ENCODE peak calls at places on chromosomes 5 and 9, in five cellular contexts. G is GM12878, M is H1, X is HepG2, U is K562. I is an unnamed sample.

GRCh38 chr5:32013658-32014057 is 160.5 kb downstream of the GOLPH3 start:
- DNase-seq in M (no peak), G (no peak), X (no peak), U (no peak), I (no peak)

GRCh38 chr5:56190500-56190899 is 42.6 kb downstream of the ANKRD55 start:
- DNase-seq in U (no peak), G (no peak), M (no peak), X (no peak), I (no peak)

GRCh38 chr9:96646081-96646991 is 8.8 kb downstream of the PRXL2C start:
- DNase-seq in U (no peak), X (no peak), G (no peak), M (no peak), I (no peak)

GRCh38 chr9:127424669-127424986 is 446 bp downstream of the ZNF79 start:
- DNase-seq in X (no peak), M (no peak), G (no peak), U (no peak), I (no peak)

GRCh38 chr9:124016152-124017063 is 4.8 kb downstream of the LHX2 start:
- DNase-seq in M (no peak), G (no peak), U (no peak), X (no peak), I (no peak)

GRCh38 chr5:145887217-145887616 is 14.4 kb upstream of the GRXCR2 start:
- DNase-seq in U (peak; percentile 31), M (no peak), X (peak; percentile 12), G (no peak), I (peak; percentile 12)

GRCh38 chr5:6471252-6471651 is 22.6 kb downstream of the UBE2QL1 start:
- DNase-seq in M (no peak), X (no peak), G (no peak), U (no peak), I (no peak)

GRCh38 chr9:109442716-109443115 is 55.4 kb downstream of the PTPN3 start:
- DNase-seq in U (no peak), X (no peak), G (no peak), M (no peak), I (no peak)

GRCh38 chr5:94064025-94064424 is 322.6 kb upstream of the POU5F2 start:
- DNase-seq in G (no peak), X (no peak), U (no peak), M (no peak), I (no peak)

GRCh38 chr5:167754501-167754941 is 536.9 kb upstream of the WWC1 start:
- DNase-seq in U (no peak), M (no peak), G (no peak), X (no peak), I (no peak)

GRCh38 chr5:116382025-116382873 is 192.4 kb downstream of the SEMA6A start:
- DNase-seq in M (no peak), G (no peak), X (no peak), U (no peak), I (no peak)

GRCh38 chr5:124546643-124547042 is 199.8 kb downstream of the ZNF608 start:
- DNase-seq in X (no peak), G (no peak), M (no peak), U (peak; percentile 14), I (no peak)

GRCh38 chr5:94751456-94751855 is 133.0 kb downstream of the SLF1 start:
- DNase-seq in X (no peak), G (no peak), M (no peak), U (no peak), I (no peak)

GRCh38 chr5:169161022-169161680 is 139.8 kb downstream of the SLIT3 start:
- DNase-seq in M (no peak), U (no peak), G (no peak), X (no peak), I (no peak)

GRCh38 chr5:170732685-170733084 is 50.8 kb upstream of the GABRP start:
- DNase-seq in X (no peak), M (no peak), U (no peak), G (no peak), I (no peak)

GRCh38 chr5:68240771-68241170 is 25.2 kb downstream of the PIK3R1 start:
- DNase-seq in X (no peak), U (no peak), M (no peak), G (no peak), I (no peak)

GRCh38 chr9:134968011-134968822 is 50.5 kb upstream of the FCN1 start:
- DNase-seq in M (no peak), X (no peak), G (no peak), U (no peak), I (no peak)

GRCh38 chr5:159095882-159096554 is 3.7 kb downstream of the EBF1 start:
- DNase-seq in M (no peak), X (no peak), U (no peak), G (no peak), I (no peak)

GRCh38 chr5:64947801-64948200 is 179.1 kb downstream of the CWC27 start:
- DNase-seq in U (no peak), M (no peak), G (no peak), X (no peak), I (no peak)

DNA sequence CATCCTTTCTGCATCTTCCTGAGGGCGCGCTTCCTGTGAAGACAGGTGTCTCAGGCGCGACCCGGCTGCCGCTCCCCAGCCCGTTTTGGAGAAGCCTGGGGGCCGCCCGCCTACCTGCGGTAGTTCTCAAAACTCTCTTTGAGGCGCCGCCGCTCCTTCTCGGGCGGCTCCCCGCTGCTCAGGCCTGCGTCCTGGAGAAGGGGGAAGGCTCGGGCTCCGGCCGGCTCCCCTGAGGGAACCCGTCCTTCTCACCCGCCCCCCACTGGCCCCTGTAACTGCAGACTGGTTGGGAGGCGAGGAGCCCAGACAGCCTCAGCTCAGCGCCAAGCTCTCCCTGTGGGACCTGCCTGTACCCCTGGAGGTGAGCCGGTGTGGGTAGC is 815 bp upstream of the DNLZ start:
- DNase-seq in G (no peak), M (no peak), X (no peak), U (no peak), I (no peak)
- H3K4me2 ChIP-seq in G (peak overlapping the region; percentile 62), M (peak overlapping the region; percentile 4), X (no peak overlapping the region), U (no peak overlapping the region), I (peak overlapping the region; percentile 88)

GRCh38 chr5:174612686-174613085 is 111.7 kb upstream of the MSX2 start:
- DNase-seq in X (no peak), M (no peak), G (no peak), U (no peak), I (no peak)
- TF ChIP-seq SP1 in X (no peak), M (no peak), G (no peak), U (no peak), I (no peak)

GRCh38 chr5:14671414-14671813 is 6.9 kb downstream of the OTULIN start:
- DNase-seq in U (no peak), X (no peak), M (no peak), G (no peak), I (no peak)

GRCh38 chr5:14672082-14672481 is 7.6 kb downstream of the OTULIN start:
- DNase-seq in U (no peak), G (no peak), X (no peak), M (no peak), I (no peak)

GRCh38 chr5:14669415-14669814 is 4.9 kb downstream of the OTULIN start:
- DNase-seq in X (no peak), U (no peak), G (no peak), M (no peak), I (no peak)

GRCh38 chr5:14668247-14668646 is 3.7 kb downstream of the OTULIN start:
- DNase-seq in M (no peak), U (no peak), X (peak; percentile 18), G (peak; percentile 53), I (no peak)

DNA sequence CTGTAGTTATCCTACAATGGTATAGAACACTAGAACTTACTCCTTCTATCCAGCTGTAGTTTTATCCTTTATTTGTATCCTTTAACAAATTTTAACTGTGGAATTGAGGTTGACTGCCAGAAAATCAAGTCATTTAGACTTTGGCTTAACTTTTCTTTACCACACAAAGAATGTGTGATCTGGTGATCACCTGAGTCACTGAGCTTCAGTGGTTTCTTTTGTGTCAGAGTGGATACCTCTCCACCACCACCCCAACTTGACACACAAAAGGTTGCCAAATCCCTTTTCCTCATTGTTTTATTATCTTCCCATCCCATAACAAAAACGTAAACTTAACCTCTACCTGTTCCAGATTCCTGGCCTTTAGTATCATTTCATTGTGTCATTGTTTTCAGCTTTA is 5.5 kb downstream of the OTULIN start:
- DNase-seq in G (no peak), U (no peak), M (no peak), X (peak; percentile 31), I (no peak)
- H3K4me2 ChIP-seq in G (peak overlapping the region; percentile 94), U (no peak overlapping the region), M (no peak overlapping the region), X (no peak overlapping the region), I (no peak overlapping the region)

GRCh38 chr5:150771034-150771795 is 7.3 kb upstream of the SMIM3 start:
- DNase-seq in G (no peak), U (no peak), M (no peak), X (no peak), I (no peak)

GRCh38 chr5:150778517-150779396 is at the start of gene SMIM3:
- DNase-seq in G (no peak), X (peak; percentile 47), U (peak; percentile 79), M (no peak), I (no peak)

GRCh38 chr5:150777685-150778084 is 872 bp upstream of the SMIM3 start:
- DNase-seq in G (no peak), M (no peak), U (peak; percentile 21), X (no peak), I (no peak)

GRCh38 chr5:150778103-150778516 is 447 bp upstream of the SMIM3 start:
- DNase-seq in G (no peak), M (no peak), U (no peak), X (no peak), I (no peak)

DNA sequence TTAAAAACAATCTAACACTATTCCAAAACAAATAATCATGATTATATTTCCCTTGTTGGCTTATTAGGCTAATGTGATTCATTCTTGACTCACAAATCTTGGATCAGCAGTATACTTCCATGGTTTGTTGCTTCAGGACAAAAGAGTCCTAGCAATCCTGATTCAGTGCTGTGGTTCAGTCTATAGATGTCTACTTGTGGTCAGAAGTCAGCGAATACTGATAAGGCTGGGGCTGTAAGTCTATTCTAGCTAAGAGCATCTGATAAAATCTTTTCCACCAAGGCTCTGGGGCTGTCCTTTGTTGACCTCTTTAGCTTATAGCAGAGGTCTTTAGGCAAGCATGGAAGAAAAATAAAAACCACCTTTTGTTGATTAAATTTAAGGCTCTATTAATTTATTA is 4.4 kb upstream of the SMIM3 start:
- DNase-seq in M (no peak), X (no peak), U (peak; percentile 66), G (no peak), I (no peak)
- TF ChIP-seq SP1 in M (no peak), X (no peak), U (no peak), G (no peak), I (no peak)

DNA sequence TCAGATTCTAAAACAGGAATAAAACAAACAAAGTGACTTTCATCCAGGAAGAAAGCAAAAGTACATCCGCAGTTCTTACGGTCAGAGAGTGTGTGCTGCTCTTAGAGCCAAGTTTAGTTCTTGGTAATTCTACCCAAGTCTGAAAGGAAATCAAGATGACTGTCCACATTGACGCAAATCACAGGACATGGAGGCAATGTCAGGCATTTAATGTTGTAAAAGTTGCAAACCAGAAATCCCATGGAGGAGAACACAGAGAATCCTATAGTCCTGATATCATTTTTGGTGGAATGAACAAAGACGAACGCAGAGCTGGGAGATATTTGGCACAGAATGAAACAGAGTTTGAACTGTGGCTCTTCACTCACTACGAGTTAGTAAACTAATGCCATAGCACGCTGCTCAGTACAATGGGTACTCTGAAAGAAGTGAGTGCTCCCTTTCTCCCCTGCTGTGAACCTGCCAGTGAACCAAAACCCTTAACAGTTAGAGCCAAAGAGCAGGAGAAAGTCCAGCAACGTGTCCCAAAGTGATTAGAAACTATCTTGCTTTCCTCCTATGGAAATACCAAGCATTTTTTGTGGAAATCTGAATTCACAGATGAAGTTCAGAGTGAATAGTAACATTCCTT is 74.3 kb downstream of the MUSK start:
- DNase-seq in M (peak; percentile 7), G (no peak), X (no peak), U (no peak), I (no peak)
- H3K4me2 ChIP-seq in M (no peak overlapping the region), G (no peak overlapping the region), X (no peak overlapping the region), U (no peak overlapping the region), I (peak overlapping the region; percentile 41)

I was measured in HCT116.